ENCODE peak calls at places on chromosomes 2 and 18, in five cellular contexts. P is K562; U is D341Med; M is Calu3; V is activated T-helper 1 cell treated with anti-CD3 and anti-CD28 coated beads, Interleukin-12 subunit alpha, Interleukin-12 subunit beta, Interleukin-2, Interleukin-4 antibody, amounts not matched to agents 30 ng/mL and 10 ng/mL and 1 ng/mL, durations not matched to agents 14 hours and 24 hours and 36 hours. O is an unnamed sample.

GRCh38 chr2:121502246-121502645 is 28.4 kb upstream of the RNU4ATAC start:
- DNase-seq in U (no peak), M (no peak), V (no peak), P (no peak), O (no peak)

GRCh38 chr2:133755515-133756311 is 187.4 kb upstream of the NCKAP5 start:
- DNase-seq in V (no peak), P (no peak), U (no peak), M (no peak), O (no peak)

GRCh38 chr2:112846056-112846455 is 9.5 kb upstream of the IL1B start:
- DNase-seq in V (no peak), P (no peak), M (no peak), U (no peak), O (peak; percentile 6)

GRCh38 chr2:53672881-53673522 is 94.6 kb upstream of the CHAC2 start:
- DNase-seq in P (peak; percentile 22), M (no peak), U (no peak), V (no peak), O (no peak)

GRCh38 chr2:37775908-37776250 is 104.4 kb upstream of the CDC42EP3 start:
- DNase-seq in P (no peak), U (no peak), V (no peak), M (no peak), O (no peak)

GRCh38 chr2:162022290-162022945 is 51.6 kb downstream of the DPP4 start:
- DNase-seq in U (no peak), P (no peak), M (peak; percentile 12), V (no peak), O (no peak)

GRCh38 chr2:66437601-66438497 is 2.9 kb downstream of the MEIS1 start:
- DNase-seq in V (no peak), M (no peak), P (no peak), U (no peak), O (no peak)

GRCh38 chr2:126778561-126779285 is 120.0 kb upstream of the TEX51 start:
- DNase-seq in P (peak; percentile 12), M (no peak), V (no peak), U (no peak), O (no peak)

GRCh38 chr2:206068207-206068606 is 17.8 kb downstream of the INO80D start:
- DNase-seq in P (no peak), M (no peak), U (no peak), V (no peak), O (no peak)

GRCh38 chr2:59427980-59428379 is 1125.5 kb downstream of the BCL11A start:
- DNase-seq in P (no peak), V (no peak), U (no peak), M (no peak), O (no peak)

GRCh38 chr2:5695641-5696350 is 3.6 kb downstream of the SOX11 start:
- DNase-seq in P (no peak), V (no peak), U (peak; percentile 33), M (no peak), O (no peak)

GRCh38 chr18:51051105-51051712 is 21.2 kb downstream of the SMAD4 start:
- DNase-seq in V (no peak), M (peak; percentile 24), U (peak; percentile 64), P (peak; percentile 12), O (no peak)

GRCh38 chr2:105116348-105116747 is 78.5 kb downstream of the MRPS9 start:
- DNase-seq in U (no peak), M (no peak), V (no peak), P (no peak), O (no peak)

GRCh38 chr2:234368861-234369261 is 128.0 kb downstream of the ARL4C start:
- DNase-seq in U (no peak), P (peak; percentile 5), M (peak; percentile 56), V (peak; percentile 35), O (no peak)

GRCh38 chr2:166653185-166653813 is 159.2 kb upstream of the SCN7A start:
- DNase-seq in U (no peak), M (no peak), V (no peak), P (no peak), O (no peak)

GRCh38 chr2:10231551-10232085 is 71.1 kb upstream of the HPCAL1 start:
- DNase-seq in V (no peak), M (no peak), U (no peak), P (no peak), O (no peak)

GRCh38 chr2:77578354-77578753 is 56.2 kb upstream of the LRRTM4 start:
- DNase-seq in V (no peak), M (no peak), P (no peak), U (no peak), O (no peak)

GRCh38 chr18:23675896-23676295 is 13.2 kb upstream of the ANKRD29 start:
- DNase-seq in P (no peak), M (no peak), V (no peak), U (no peak), O (no peak)

GRCh38 chr2:3094999-3095958 is 282.3 kb downstream of the EIPR1 start:
- DNase-seq in V (no peak), P (peak; percentile 93), U (peak; percentile 6), M (no peak), O (peak; percentile 55)

GRCh38 chr2:190098851-190099250 is 36.3 kb upstream of the MSTN start:
- DNase-seq in V (no peak), P (no peak), M (no peak), U (no peak), O (no peak)

GRCh38 chr18:49769047-49769708 is 44.2 kb downstream of the ACAA2 start:
- DNase-seq in P (no peak), U (no peak), V (no peak), M (no peak), O (no peak)

GRCh38 chr2:12493031-12493513 is 223.7 kb upstream of the TRIB2 start:
- DNase-seq in P (peak; percentile 86), V (no peak), U (no peak), M (no peak), O (peak; percentile 18)

GRCh38 chr2:78431241-78431640 is 594.3 kb upstream of the REG3G start:
- DNase-seq in U (peak; percentile 49), V (no peak), M (no peak), P (no peak), O (peak; percentile 10)

GRCh38 chr2:85922210-85922609 is 33.4 kb upstream of the ST3GAL5 start:
- DNase-seq in P (no peak), M (no peak), V (no peak), U (no peak), O (no peak)

GRCh38 chr2:240739797-240740196 is 48.1 kb downstream of the AQP12A start:
- DNase-seq in U (no peak), V (no peak), M (peak; percentile 61), P (no peak), O (no peak)

GRCh38 chr2:222761888-222762287 is 90.4 kb downstream of the MOGAT1 start:
- DNase-seq in M (no peak), V (no peak), P (no peak), U (no peak), O (no peak)

GRCh38 chr2:159933040-159933726 is 129.2 kb downstream of the PLA2R1 start:
- DNase-seq in U (no peak), V (no peak), P (no peak), M (no peak), O (no peak)

GRCh38 chr2:10923965-10924364 is 12.2 kb downstream of the KCNF1 start:
- DNase-seq in V (no peak), M (no peak), P (no peak), U (no peak), O (no peak)

GRCh38 chr18:75170022-75170789 is 38.7 kb downstream of the PTGR3 start:
- DNase-seq in M (no peak), V (no peak), P (peak; percentile 12), U (peak; percentile 30), O (no peak)

GRCh38 chr2:241739177-241739576 is 4.7 kb downstream of the D2HGDH start:
- DNase-seq in M (no peak), V (no peak), U (no peak), P (no peak), O (no peak)

GRCh38 chr18:59921384-59921891 is 21.6 kb downstream of the PMAIP1 start:
- DNase-seq in P (no peak), U (no peak), M (no peak), V (peak; percentile 46), O (no peak)

O was measured in BE2C.